ENCODE peak calls at places on chromosomes 11 and 22, in seven cellular contexts. G, X, F, S, Q, V and A are unnamed samples.

GRCh38 chr11:20154381-20154780 is 5.9 kb downstream of the DBX1 start:
- DNase-seq in X (peak; percentile 37), V (no peak), G (no peak), Q (no peak), S (no peak), F (peak; percentile 8), A (no peak)

GRCh38 chr22:32644252-32645100 is 157.0 kb upstream of the TIMP3 start:
- DNase-seq in V (peak; percentile 81), F (peak; percentile 48), Q (peak; percentile 76), X (no peak), G (peak; percentile 55), S (peak; percentile 73), A (peak; percentile 29)

GRCh38 chr11:112734207-112734606 is 227.0 kb upstream of the NCAM1 start:
- DNase-seq in V (peak; percentile 67), G (no peak), S (no peak), X (peak; percentile 3), F (peak; percentile 29), Q (no peak), A (no peak)

GRCh38 chr11:69297926-69298777 is 4.2 kb downstream of the MYEOV start:
- DNase-seq in S (peak; percentile 93), G (peak; percentile 41), Q (no peak), F (peak; percentile 83), V (peak; percentile 90), X (peak; percentile 93), A (peak; percentile 59)

GRCh38 chr22:17792289-17792688 is 18.0 kb upstream of the BID start:
- DNase-seq in Q (no peak), G (no peak), V (no peak), S (no peak), F (no peak), X (no peak), A (no peak)

GRCh38 chr11:120610101-120610500 is 98.6 kb downstream of the GRIK4 start:
- DNase-seq in F (no peak), S (no peak), V (no peak), X (no peak), Q (no peak), G (no peak), A (no peak)

GRCh38 chr11:70675697-70676374 is 277.5 kb downstream of the CTTN start:
- DNase-seq in S (no peak), V (no peak), F (no peak), X (no peak), G (no peak), Q (no peak), A (no peak)

GRCh38 chr22:47195156-47195675 is 432.8 kb downstream of the TBC1D22A start:
- DNase-seq in V (no peak), S (peak; percentile 36), X (no peak), Q (no peak), G (peak; percentile 27), F (no peak), A (no peak)

GRCh38 chr11:1232328-1233321 is 9.8 kb downstream of the MUC5B start:
- DNase-seq in X (no peak), V (peak; percentile 33), S (peak; percentile 45), G (no peak), F (no peak), Q (peak; percentile 64), A (no peak)

GRCh38 chr11:396948-397548 is 3.0 kb downstream of the PKP3 start:
- DNase-seq in Q (no peak), F (peak; percentile 71), S (peak; percentile 58), V (no peak), X (peak; percentile 58), G (peak; percentile 79), A (peak; percentile 52)

GRCh38 chr22:36409911-36410756 is 22.4 kb upstream of the MYH9 start:
- DNase-seq in Q (peak; percentile 99), V (peak; percentile 99), F (peak; percentile 76), X (no peak), G (peak; percentile 93), S (peak; percentile 96), A (peak; percentile 100)
- TF ChIP-seq CTCF in Q (no peak), V (peak; percentile 11), F (no peak), X (no peak), G (no peak), S (no peak), A (no peak)

DNA sequence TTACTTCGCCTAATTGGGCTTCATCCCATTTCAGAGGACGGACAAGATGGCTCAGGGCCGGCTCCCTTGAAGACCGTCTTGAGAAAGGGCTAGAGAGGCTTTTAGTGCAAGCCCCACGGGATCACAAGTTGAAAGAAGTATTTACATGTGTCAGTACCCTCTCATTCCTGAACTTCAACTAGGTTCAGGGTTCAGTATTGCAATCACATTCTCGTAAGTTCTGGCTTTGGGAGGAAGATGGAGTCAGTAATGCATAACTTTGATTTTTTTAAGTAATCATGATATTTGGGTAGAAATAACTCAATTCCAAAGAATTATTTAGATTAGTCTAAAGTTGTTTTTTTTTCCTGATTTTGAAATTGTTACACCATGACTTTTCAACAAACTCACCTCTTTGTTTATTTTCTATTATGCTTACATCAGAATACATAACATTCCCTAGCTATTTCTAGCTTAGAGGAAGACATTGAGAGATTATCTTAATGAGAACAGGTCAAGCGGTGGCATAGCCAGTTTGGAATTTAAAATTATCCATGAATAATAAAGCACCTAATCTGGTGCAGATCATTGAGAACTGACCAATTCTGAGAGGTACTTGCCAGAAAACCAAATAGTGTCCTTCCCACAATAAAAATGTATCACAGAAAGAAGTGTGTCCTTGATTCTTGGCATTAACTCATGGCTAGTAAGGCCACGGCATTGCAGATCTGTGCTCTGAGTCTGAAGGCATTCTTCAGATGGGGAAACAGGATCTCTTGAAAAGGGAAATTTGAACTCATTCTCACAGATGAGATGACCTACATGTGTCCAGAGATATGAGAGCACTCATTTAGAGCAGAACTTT is 92.1 kb upstream of the BLID start:
- DNase-seq in X (no peak), S (no peak), V (no peak), Q (no peak), G (no peak), F (peak; percentile 88), A (no peak)
- H3K4me3 ChIP-seq in X (no peak overlapping the region), S (no peak overlapping the region), V (no peak overlapping the region), Q (no peak overlapping the region), G (no peak overlapping the region), F (peak overlapping the region; percentile 53), A (no peak overlapping the region)

DNA sequence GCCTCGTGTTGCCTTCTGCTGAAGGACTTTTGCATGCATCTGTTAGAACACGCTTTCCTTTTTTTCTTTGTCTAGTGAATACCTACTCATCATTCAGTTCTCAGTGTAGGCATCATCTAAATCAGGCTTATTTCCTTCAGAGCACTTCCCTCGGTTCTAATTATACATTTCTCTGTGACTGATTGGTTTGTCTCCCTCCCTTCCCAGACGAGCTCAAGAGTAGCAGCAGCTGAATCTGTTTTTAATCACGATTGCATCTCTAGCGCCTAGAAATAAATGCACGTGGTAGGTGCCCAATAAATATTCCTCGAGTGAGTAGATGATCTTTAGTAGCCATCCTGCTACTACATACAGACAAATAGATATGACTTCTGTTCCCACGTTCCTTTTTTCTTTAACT is 6.3 kb downstream of the CEP164 start:
- DNase-seq in Q (no peak), F (no peak), X (no peak), S (no peak), V (no peak), G (no peak), A (no peak)
- TF ChIP-seq CTCF in Q (no peak), F (no peak), X (no peak), S (no peak), V (no peak), G (no peak), A (no peak)

GRCh38 chr22:50008151-50009040 is 4.2 kb downstream of the IL17REL start:
- DNase-seq in S (peak; percentile 43), Q (no peak), X (no peak), V (no peak), F (no peak), G (peak; percentile 24), A (no peak)

GRCh38 chr22:50010676-50011446 is 1.7 kb downstream of the IL17REL start:
- DNase-seq in F (no peak), S (peak; percentile 28), X (no peak), G (peak; percentile 31), Q (no peak), V (no peak), A (no peak)

GRCh38 chr22:50009251-50009650 is 3.3 kb downstream of the IL17REL start:
- DNase-seq in S (peak; percentile 36), F (no peak), X (no peak), G (peak; percentile 26), V (no peak), Q (no peak), A (no peak)

GRCh38 chr22:50011447-50012200 is 941 bp downstream of the IL17REL start:
- DNase-seq in G (no peak), S (peak; percentile 53), F (no peak), X (no peak), Q (no peak), V (no peak), A (no peak)

GRCh38 chr22:50009765-50010675 is 2.5 kb downstream of the IL17REL start:
- DNase-seq in Q (no peak), S (peak; percentile 43), G (peak; percentile 23), V (peak; percentile 36), X (no peak), F (no peak), A (no peak)
- H3K4me3 ChIP-seq in Q (no peak overlapping the region), S (no peak overlapping the region), G (no peak overlapping the region), V (no peak overlapping the region), X (no peak overlapping the region), F (no peak overlapping the region), A (no peak overlapping the region)

GRCh38 chr11:114439229-114440120 is at the start of gene REXO2:
- DNase-seq in G (peak; percentile 97), S (peak; percentile 98), Q (peak; percentile 95), V (peak; percentile 98), X (peak; percentile 96), F (peak; percentile 95), A (peak; percentile 95)
- TF ChIP-seq CTCF in G (no peak), S (peak; percentile 46), Q (peak; percentile 6), V (peak; percentile 16), X (peak; percentile 26), F (peak; percentile 32), A (peak; percentile 47)

GRCh38 chr11:72722050-72722748 is 30.0 kb downstream of the ARAP1 start:
- DNase-seq in X (peak; percentile 82), F (peak; percentile 92), V (no peak), G (peak; percentile 90), Q (peak; percentile 83), S (peak; percentile 91), A (peak; percentile 92)
- H3K4me3 ChIP-seq in X (peak overlapping the region; percentile 64), F (peak overlapping the region; percentile 78), V (no peak overlapping the region), G (peak overlapping the region; percentile 72), Q (peak overlapping the region; percentile 36), S (peak overlapping the region; percentile 79), A (peak overlapping the region; percentile 76)

GRCh38 chr11:96763244-96763643 is 373.4 kb downstream of the JRKL start:
- DNase-seq in X (no peak), G (no peak), S (no peak), V (no peak), Q (no peak), F (peak; percentile 31), A (no peak)

GRCh38 chr11:96760815-96761214 is 371.0 kb downstream of the JRKL start:
- DNase-seq in G (no peak), Q (no peak), S (no peak), V (no peak), X (no peak), F (no peak), A (no peak)

GRCh38 chr11:96758957-96759356 is 369.1 kb downstream of the JRKL start:
- DNase-seq in V (no peak), S (no peak), G (no peak), F (no peak), Q (no peak), X (no peak), A (no peak)

GRCh38 chr11:96760306-96760705 is 370.5 kb downstream of the JRKL start:
- DNase-seq in Q (no peak), S (no peak), X (no peak), G (no peak), F (no peak), V (no peak), A (no peak)

GRCh38 chr11:96761451-96761850 is 371.6 kb downstream of the JRKL start:
- DNase-seq in X (no peak), F (no peak), S (no peak), V (no peak), G (no peak), Q (no peak), A (no peak)
- TF ChIP-seq CTCF in X (no peak), F (no peak), S (no peak), V (no peak), G (no peak), Q (no peak), A (no peak)